ENCODE peak calls at places on chromosomes 4 and X, in five cellular contexts. U, W, B, E and N are unnamed samples.
A peak's percentile ranks its signal among the peaks of the same experiment; 100 is the strongest.

GRCh38 chr4:6320663-6321062 is 51.0 kb downstream of the WFS1 start:
- DNase-seq in E (no peak), B (no peak), W (no peak), U (no peak), N (no peak)

GRCh38 chr4:147590249-147590920 is 26.8 kb upstream of the TMEM184C start:
- DNase-seq in B (peak; percentile 70), W (peak; percentile 30), U (peak; percentile 49), E (peak; percentile 17), N (peak; percentile 51)

GRCh38 chr4:2954358-2955185 is 8.6 kb downstream of the NOP14 start:
- DNase-seq in W (peak; percentile 47), E (peak; percentile 44), B (no peak), U (no peak), N (no peak)

GRCh38 chrX:36957425-36958328 is 50.5 kb upstream of the FAM47C start:
- DNase-seq in E (no peak), B (no peak), W (no peak), U (no peak), N (no peak)

GRCh38 chr4:76305971-76306881 is at the start of gene STBD1:
- DNase-seq in W (no peak), U (no peak), B (no peak), E (peak; percentile 24), N (no peak)

GRCh38 chrX:22589845-22590244 is 317.1 kb downstream of the CBLL2 start:
- DNase-seq in B (no peak), E (no peak), U (no peak), W (no peak), N (no peak)

GRCh38 chrX:119686087-119686639 is 6.8 kb downstream of the SEPTIN6 start:
- DNase-seq in W (peak; percentile 70), B (no peak), U (peak; percentile 69), E (no peak), N (no peak)

GRCh38 chr4:2928242-2929155 is 34.7 kb downstream of the NOP14 start:
- DNase-seq in B (no peak), U (no peak), W (no peak), E (no peak), N (no peak)

GRCh38 chr4:182886768-182887167 is 30.4 kb downstream of the DCTD start:
- DNase-seq in E (no peak), W (no peak), U (no peak), B (no peak), N (no peak)

GRCh38 chr4:182778222-182778982 is 138.8 kb downstream of the DCTD start:
- DNase-seq in U (no peak), W (no peak), E (no peak), B (no peak), N (no peak)

GRCh38 chrX:154804957-154805695 is at the start of gene MPP1:
- DNase-seq in W (peak; percentile 62), B (peak; percentile 13), E (peak; percentile 76), U (peak; percentile 80), N (peak; percentile 48)

GRCh38 chr4:181597766-181598165 is 645.4 kb upstream of the TENM3 start:
- DNase-seq in E (no peak), W (no peak), U (no peak), B (peak; percentile 12), N (no peak)

GRCh38 chrX:18793601-18794089 is 86.2 kb downstream of the PPEF1 start:
- DNase-seq in U (no peak), W (no peak), B (no peak), E (no peak), N (no peak)

GRCh38 chrX:53171356-53171755 is 53.7 kb downstream of the KDM5C start:
- DNase-seq in U (no peak), E (no peak), B (no peak), W (no peak), N (no peak)

GRCh38 chrX:1281511-1281910 is 12.9 kb downstream of the CSF2RA start:
- DNase-seq in W (no peak), B (no peak), E (no peak), U (no peak), N (no peak)

GRCh38 chr4:154579927-154580326 is 10.6 kb downstream of the FGA start:
- DNase-seq in B (no peak), W (no peak), U (no peak), E (no peak), N (no peak)

GRCh38 chrX:119756926-119757635 is 1.3 kb upstream of the SOWAHD start:
- DNase-seq in U (peak; percentile 28), B (no peak), W (peak; percentile 36), E (no peak), N (no peak)

GRCh38 chr4:10611673-10612072 is 72.9 kb downstream of the CLNK start:
- DNase-seq in U (no peak), W (no peak), B (peak; percentile 86), E (no peak), N (no peak)

GRCh38 chr4:166422475-166422874 is 549.4 kb downstream of the TLL1 start:
- DNase-seq in U (no peak), E (no peak), B (peak; percentile 53), W (no peak), N (no peak)

GRCh38 chr4:3437998-3438846 is 3.5 kb upstream of the HGFAC start:
- DNase-seq in B (no peak), E (no peak), U (no peak), W (no peak), N (no peak)

GRCh38 chr4:102501176-102501634 is at the start of gene NFKB1:
- DNase-seq in B (peak; percentile 49), W (peak; percentile 63), U (peak; percentile 67), E (peak; percentile 86), N (peak; percentile 56)

GRCh38 chr4:33649015-33649414 is 2595.3 kb downstream of the ARAP2 start:
- DNase-seq in E (no peak), U (no peak), W (no peak), B (peak; percentile 20), N (no peak)

GRCh38 chrX:48493890-48494364 is 14.9 kb upstream of the PORCN start:
- DNase-seq in B (no peak), E (no peak), U (no peak), W (no peak), N (no peak)

GRCh38 chr4:159206427-159206871 is 103.6 kb downstream of the RAPGEF2 start:
- DNase-seq in W (no peak), B (no peak), U (no peak), E (no peak), N (no peak)

GRCh38 chr4:180456928-180457327 is 1786.3 kb upstream of the TENM3 start:
- DNase-seq in U (no peak), E (no peak), B (no peak), W (no peak), N (no peak)

GRCh38 chr4:71009796-71010588 is 16.5 kb downstream of the DCK start:
- DNase-seq in E (peak; percentile 45), U (no peak), B (peak; percentile 40), W (no peak), N (peak; percentile 67)

GRCh38 chr4:116788723-116789122 is 296.7 kb downstream of the TRAM1L1 start:
- DNase-seq in W (no peak), E (no peak), U (no peak), B (no peak), N (no peak)

GRCh38 chrX:110941906-110942305 is 146.3 kb upstream of the CHRDL1 start:
- DNase-seq in B (no peak), U (no peak), W (no peak), E (no peak), N (no peak)

GRCh38 chrX:110944793-110945466 is 149.3 kb upstream of the CHRDL1 start:
- DNase-seq in E (no peak), W (no peak), B (no peak), U (no peak), N (no peak)

GRCh38 chrX:110938977-110939732 is 143.5 kb upstream of the CHRDL1 start:
- DNase-seq in E (no peak), U (no peak), W (no peak), B (no peak), N (no peak)

GRCh38 chrX:110944323-110944761 is 148.7 kb upstream of the CHRDL1 start:
- DNase-seq in B (no peak), W (no peak), E (no peak), U (no peak), N (no peak)
- H3K4me3 ChIP-seq in B (peak overlapping the region; percentile 40), W (no peak overlapping the region), E (no peak overlapping the region), U (no peak overlapping the region), N (no peak overlapping the region)

DNA sequence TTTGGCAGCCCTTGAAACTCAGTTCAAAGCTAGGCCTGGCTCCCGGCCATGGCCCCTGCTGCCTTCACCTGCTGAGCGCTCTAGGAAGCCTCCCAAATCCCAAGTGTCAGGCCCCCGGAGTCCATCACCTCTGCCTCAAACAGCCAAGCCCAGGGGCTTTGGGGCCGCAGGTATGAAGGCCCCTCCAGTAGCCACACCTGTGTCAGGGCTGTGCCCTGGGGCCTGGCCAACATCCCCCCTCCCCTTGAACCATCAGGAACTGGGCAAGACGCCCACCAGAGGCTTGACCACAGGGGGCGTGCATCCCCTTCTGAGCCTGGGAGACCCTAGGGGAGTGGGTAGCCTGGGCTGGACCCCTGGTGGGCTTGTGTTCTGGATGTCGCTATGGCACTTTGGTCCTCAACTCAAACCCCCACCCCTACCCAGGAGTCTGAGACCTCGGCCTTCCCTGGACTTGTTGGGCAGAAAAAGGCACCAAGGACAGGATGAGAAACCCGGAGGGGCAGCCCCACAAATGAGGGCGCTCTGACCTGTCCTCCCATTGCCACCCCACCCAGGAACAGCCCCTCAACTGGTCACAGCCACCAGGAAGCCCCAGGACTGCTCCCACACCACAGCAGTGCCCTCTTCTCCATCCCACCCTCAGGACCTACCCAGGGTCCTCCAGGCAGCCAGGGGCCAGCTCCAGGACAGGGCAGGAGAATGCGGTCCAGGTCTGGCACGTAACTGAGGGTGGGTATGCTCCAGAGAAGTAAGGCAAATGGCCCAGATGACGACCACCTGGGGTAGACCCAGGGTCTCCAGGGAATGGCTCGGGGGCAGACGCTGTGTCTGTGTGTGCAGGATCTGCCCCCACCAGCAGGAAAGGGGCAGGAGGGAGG is 4.2 kb upstream of the SLBP start:
- DNase-seq in U (no peak), W (no peak), B (no peak), E (no peak), N (no peak)
- H3K4me3 ChIP-seq in U (no peak overlapping the region), W (no peak overlapping the region), B (no peak overlapping the region), E (no peak overlapping the region), N (no peak overlapping the region)

GRCh38 chr4:142045996-142046395 is 409.6 kb downstream of the IL15 start:
- DNase-seq in B (no peak), W (no peak), E (no peak), U (no peak), N (no peak)
- H3K4me3 ChIP-seq in B (no peak overlapping the region), W (no peak overlapping the region), E (no peak overlapping the region), U (no peak overlapping the region), N (no peak overlapping the region)

GRCh38 chrX:14496674-14497073 is 32.7 kb upstream of the GLRA2 start:
- DNase-seq in B (no peak), W (no peak), U (peak; percentile 17), E (no peak), N (no peak)

GRCh38 chrX:14491689-14492088 is 37.6 kb upstream of the GLRA2 start:
- DNase-seq in B (no peak), U (no peak), W (no peak), E (no peak), N (no peak)

GRCh38 chrX:14501312-14501711 is 28.0 kb upstream of the GLRA2 start:
- DNase-seq in E (no peak), W (no peak), B (peak; percentile 5), U (no peak), N (no peak)

DNA sequence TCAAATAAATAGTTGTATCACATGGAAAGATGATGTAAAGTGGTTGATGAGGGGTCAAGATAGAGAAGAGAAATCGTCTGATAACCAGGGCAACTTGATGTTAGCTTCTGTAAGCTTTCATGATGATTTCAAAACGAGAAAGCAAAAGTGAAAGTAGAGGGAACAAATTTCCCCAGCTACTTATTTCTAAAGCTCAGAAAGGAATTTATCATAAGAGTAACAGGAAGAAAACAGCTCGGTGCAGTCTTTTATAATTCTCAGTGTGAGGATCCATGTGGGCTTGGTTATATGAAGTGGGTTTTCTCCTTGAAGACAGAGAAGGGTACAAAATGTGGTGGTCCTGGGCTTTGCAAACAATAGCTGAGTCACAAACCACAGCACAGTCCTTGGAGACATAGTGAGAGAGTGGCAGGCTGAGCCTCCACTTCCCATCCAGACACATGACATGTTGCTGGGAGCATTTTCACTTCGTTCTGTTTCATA is 32.1 kb upstream of the GLRA2 start:
- DNase-seq in E (peak; percentile 22), W (peak; percentile 17), B (no peak), U (peak; percentile 53), N (peak; percentile 29)
- H3K4me3 ChIP-seq in E (peak overlapping the region; percentile 34), W (peak overlapping the region; percentile 10), B (no peak overlapping the region), U (peak overlapping the region; percentile 56), N (peak overlapping the region; percentile 29)